ENCODE peak calls at places on chromosomes 1 and 21, in six cellular contexts. One of them, this sample, is unnamed.

GRCh38 chr1:218556016-218556415 is 210.9 kb downstream of the TGFB2 start:
- DNase-seq in left ventricle myocardium inferior: no peak
- DNase-seq in Panc1: no peak
- DNase-seq in body of pancreas: no peak
- DNase-seq in vagina: no peak
- DNase-seq in GM23338: no peak
- DNase-seq in this sample: no peak

GRCh38 chr1:215526147-215526845 is 40.8 kb upstream of the KCTD3 start:
- DNase-seq in left ventricle myocardium inferior: no peak
- DNase-seq in Panc1: peak; percentile 30
- DNase-seq in body of pancreas: no peak
- DNase-seq in vagina: no peak
- DNase-seq in GM23338: peak; percentile 72
- DNase-seq in this sample: no peak

GRCh38 chr1:10635385-10635896 is 160.7 kb downstream of the PEX14 start:
- DNase-seq in left ventricle myocardium inferior: no peak
- DNase-seq in Panc1: no peak
- DNase-seq in body of pancreas: no peak
- DNase-seq in vagina: no peak
- DNase-seq in GM23338: no peak
- DNase-seq in this sample: no peak

GRCh38 chr1:197213193-197213592 is 54.9 kb upstream of the CRB1 start:
- DNase-seq in left ventricle myocardium inferior: no peak
- DNase-seq in Panc1: no peak
- DNase-seq in body of pancreas: no peak
- DNase-seq in vagina: no peak
- DNase-seq in GM23338: no peak
- DNase-seq in this sample: no peak

GRCh38 chr1:238895911-238896310 is 490.5 kb upstream of the CHRM3 start:
- DNase-seq in left ventricle myocardium inferior: no peak
- DNase-seq in Panc1: no peak
- DNase-seq in body of pancreas: no peak
- DNase-seq in vagina: no peak
- DNase-seq in GM23338: no peak
- DNase-seq in this sample: no peak

GRCh38 chr1:10979483-10979920 is 33.0 kb upstream of the TARDBP start:
- DNase-seq in left ventricle myocardium inferior: peak; percentile 40
- DNase-seq in Panc1: no peak
- DNase-seq in body of pancreas: peak; percentile 64
- DNase-seq in vagina: no peak
- DNase-seq in GM23338: no peak
- DNase-seq in this sample: no peak

GRCh38 chr1:179310271-179310670 is 16.7 kb downstream of the SOAT1 start:
- DNase-seq in left ventricle myocardium inferior: no peak
- DNase-seq in Panc1: no peak
- DNase-seq in body of pancreas: no peak
- DNase-seq in vagina: no peak
- DNase-seq in GM23338: no peak
- DNase-seq in this sample: no peak

GRCh38 chr21:38346286-38346685 is 89.5 kb downstream of the KCNJ15 start:
- DNase-seq in left ventricle myocardium inferior: no peak
- DNase-seq in Panc1: no peak
- DNase-seq in body of pancreas: no peak
- DNase-seq in vagina: no peak
- DNase-seq in GM23338: no peak
- DNase-seq in this sample: no peak

GRCh38 chr1:17581389-17582123 is 42.1 kb downstream of the ARHGEF10L start:
- DNase-seq in left ventricle myocardium inferior: no peak
- DNase-seq in Panc1: no peak
- DNase-seq in body of pancreas: no peak
- DNase-seq in vagina: no peak
- DNase-seq in GM23338: no peak
- DNase-seq in this sample: no peak

GRCh38 chr1:46595127-46595526 is 8.9 kb downstream of the MKNK1 start:
- DNase-seq in left ventricle myocardium inferior: peak; percentile 77
- DNase-seq in Panc1: no peak
- DNase-seq in body of pancreas: peak; percentile 76
- DNase-seq in vagina: no peak
- DNase-seq in GM23338: no peak
- DNase-seq in this sample: peak; percentile 49

GRCh38 chr1:25624155-25624554 is 7.6 kb downstream of the MAN1C1 start:
- DNase-seq in left ventricle myocardium inferior: no peak
- DNase-seq in Panc1: no peak
- DNase-seq in body of pancreas: no peak
- DNase-seq in vagina: no peak
- DNase-seq in GM23338: no peak
- DNase-seq in this sample: no peak

GRCh38 chr1:171220551-171221175 is 27.6 kb upstream of the FMO1 start:
- DNase-seq in left ventricle myocardium inferior: no peak
- DNase-seq in Panc1: no peak
- DNase-seq in body of pancreas: no peak
- DNase-seq in vagina: no peak
- DNase-seq in GM23338: peak; percentile 89
- DNase-seq in this sample: no peak

GRCh38 chr1:27552911-27553420 is 51.0 kb downstream of the AHDC1 start:
- DNase-seq in left ventricle myocardium inferior: peak; percentile 16
- DNase-seq in Panc1: no peak
- DNase-seq in body of pancreas: no peak
- DNase-seq in vagina: no peak
- DNase-seq in GM23338: peak; percentile 64
- DNase-seq in this sample: peak; percentile 31

GRCh38 chr1:185861630-185862029 is 127.4 kb downstream of the HMCN1 start:
- DNase-seq in left ventricle myocardium inferior: no peak
- DNase-seq in Panc1: no peak
- DNase-seq in body of pancreas: no peak
- DNase-seq in vagina: no peak
- DNase-seq in GM23338: no peak
- DNase-seq in this sample: no peak

GRCh38 chr1:9903801-9904527 is 6.1 kb downstream of the CTNNBIP1 start:
- DNase-seq in left ventricle myocardium inferior: no peak
- DNase-seq in Panc1: no peak
- DNase-seq in body of pancreas: no peak
- DNase-seq in vagina: no peak
- DNase-seq in GM23338: no peak
- DNase-seq in this sample: no peak

GRCh38 chr1:24972257-24973242 is 42.5 kb upstream of the RUNX3 start:
- DNase-seq in left ventricle myocardium inferior: no peak
- DNase-seq in Panc1: no peak
- DNase-seq in body of pancreas: no peak
- DNase-seq in vagina: no peak
- DNase-seq in GM23338: no peak
- DNase-seq in this sample: no peak

GRCh38 chr1:6317101-6317760 is 56.3 kb upstream of the GPR153 start:
- DNase-seq in left ventricle myocardium inferior: no peak
- DNase-seq in Panc1: no peak
- DNase-seq in body of pancreas: no peak
- DNase-seq in vagina: no peak
- DNase-seq in GM23338: no peak
- DNase-seq in this sample: no peak

GRCh38 chr1:197081117-197081753 is 14.2 kb upstream of the F13B start:
- DNase-seq in left ventricle myocardium inferior: no peak
- DNase-seq in Panc1: no peak
- DNase-seq in body of pancreas: no peak
- DNase-seq in vagina: no peak
- DNase-seq in GM23338: peak; percentile 14
- DNase-seq in this sample: no peak

GRCh38 chr21:26801524-26801923 is 43.7 kb downstream of the ADAMTS1 start:
- DNase-seq in left ventricle myocardium inferior: no peak
- DNase-seq in Panc1: no peak
- DNase-seq in body of pancreas: no peak
- DNase-seq in vagina: no peak
- DNase-seq in GM23338: no peak
- DNase-seq in this sample: no peak

GRCh38 chr1:151311589-151312331 is 15.5 kb downstream of the PI4KB start:
- DNase-seq in left ventricle myocardium inferior: peak; percentile 50
- DNase-seq in Panc1: peak; percentile 98
- DNase-seq in body of pancreas: peak; percentile 82
- DNase-seq in vagina: no peak
- DNase-seq in GM23338: no peak
- DNase-seq in this sample: peak; percentile 95

GRCh38 chr1:228148971-228149340 is 774 bp upstream of the GJC2 start:
- DNase-seq in left ventricle myocardium inferior: no peak
- DNase-seq in Panc1: no peak
- DNase-seq in body of pancreas: no peak
- DNase-seq in vagina: no peak
- DNase-seq in GM23338: no peak
- DNase-seq in this sample: no peak

GRCh38 chr1:173406783-173407230 is 70.3 kb upstream of the PRDX6 start:
- DNase-seq in left ventricle myocardium inferior: no peak
- DNase-seq in Panc1: no peak
- DNase-seq in body of pancreas: no peak
- DNase-seq in vagina: no peak
- DNase-seq in GM23338: no peak
- DNase-seq in this sample: peak; percentile 30

GRCh38 chr1:45522324-45523104 is 830 bp upstream of the PRDX1 start:
- DNase-seq in left ventricle myocardium inferior: no peak
- DNase-seq in Panc1: no peak
- DNase-seq in body of pancreas: no peak
- DNase-seq in vagina: no peak
- DNase-seq in GM23338: peak; percentile 41
- DNase-seq in this sample: no peak

GRCh38 chr1:10380594-10381275 is 18.1 kb upstream of the PGD start:
- DNase-seq in left ventricle myocardium inferior: no peak
- DNase-seq in Panc1: no peak
- DNase-seq in body of pancreas: no peak
- DNase-seq in vagina: no peak
- DNase-seq in GM23338: no peak
- DNase-seq in this sample: no peak

GRCh38 chr1:172343246-172344099 is 77.0 kb upstream of the C1orf105 start:
- DNase-seq in left ventricle myocardium inferior: no peak
- DNase-seq in Panc1: no peak
- DNase-seq in body of pancreas: no peak
- DNase-seq in vagina: no peak
- DNase-seq in GM23338: no peak
- DNase-seq in this sample: no peak

GRCh38 chr1:54324031-54324654 is 82.1 kb downstream of the SSBP3 start:
- DNase-seq in left ventricle myocardium inferior: peak; percentile 43
- DNase-seq in Panc1: no peak
- DNase-seq in body of pancreas: no peak
- DNase-seq in vagina: no peak
- DNase-seq in GM23338: peak; percentile 42
- DNase-seq in this sample: peak; percentile 46

GRCh38 chr1:30419246-30419720 is 304.1 kb downstream of the MATN1 start:
- DNase-seq in left ventricle myocardium inferior: no peak
- DNase-seq in Panc1: no peak
- DNase-seq in body of pancreas: no peak
- DNase-seq in vagina: peak; percentile 87
- DNase-seq in GM23338: no peak
- DNase-seq in this sample: no peak

GRCh38 chr1:3442901-3443300 is 11.6 kb upstream of the ARHGEF16 start:
- DNase-seq in left ventricle myocardium inferior: no peak
- DNase-seq in Panc1: no peak
- DNase-seq in body of pancreas: no peak
- DNase-seq in vagina: no peak
- DNase-seq in GM23338: no peak
- DNase-seq in this sample: no peak

GRCh38 chr1:108877858-108878257 is 1.1 kb downstream of the GPSM2 start:
- DNase-seq in left ventricle myocardium inferior: no peak
- DNase-seq in Panc1: no peak
- DNase-seq in body of pancreas: no peak
- DNase-seq in vagina: no peak
- DNase-seq in GM23338: no peak
- DNase-seq in this sample: no peak

GRCh38 chr1:28259935-28260802 is 851 bp downstream of the SESN2 start:
- DNase-seq in left ventricle myocardium inferior: peak; percentile 79
- DNase-seq in Panc1: no peak
- DNase-seq in body of pancreas: peak; percentile 78
- DNase-seq in vagina: no peak
- DNase-seq in GM23338: peak; percentile 92
- DNase-seq in this sample: peak; percentile 74

GRCh38 chr1:245110406-245110805 is 44.4 kb upstream of the KIF26B start:
- DNase-seq in left ventricle myocardium inferior: no peak
- DNase-seq in Panc1: no peak
- DNase-seq in body of pancreas: no peak
- DNase-seq in vagina: no peak
- DNase-seq in GM23338: no peak
- DNase-seq in this sample: no peak
- H3K4me1 ChIP-seq in left ventricle myocardium inferior: no peaks in the 10 kb centered on the region
- H3K4me1 ChIP-seq in Panc1: no peaks in the 10 kb centered on the region
- H3K4me1 ChIP-seq in body of pancreas: peaks cover 6% of the 10 kb centered on the region
- H3K4me1 ChIP-seq in vagina: no peaks in the 10 kb centered on the region
- H3K4me1 ChIP-seq in GM23338: no peaks in the 10 kb centered on the region
- H3K4me1 ChIP-seq in this sample: no peaks in the 10 kb centered on the region

DNA sequence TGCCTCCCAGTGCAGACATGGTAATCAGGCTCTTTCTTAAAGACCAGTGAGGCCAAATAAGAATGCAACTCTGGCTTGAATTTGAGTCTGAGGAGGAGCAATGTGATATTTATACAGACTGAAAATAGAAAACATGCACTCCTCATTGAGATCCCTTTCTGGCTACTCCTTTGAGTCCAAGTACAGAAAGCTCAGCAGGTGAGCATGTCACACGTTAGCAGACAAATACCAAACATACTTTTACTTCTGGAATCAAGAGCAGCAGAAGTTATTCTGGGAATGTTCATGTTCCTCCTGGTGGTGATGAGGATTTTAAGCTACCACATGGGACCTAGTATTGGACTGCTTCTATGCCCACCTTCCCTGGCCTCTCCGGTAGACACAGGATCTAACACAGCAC is 48.3 kb downstream of the PGBD5 start:
- DNase-seq in left ventricle myocardium inferior: no peak
- DNase-seq in Panc1: no peak
- DNase-seq in body of pancreas: no peak
- DNase-seq in vagina: no peak
- DNase-seq in GM23338: no peak
- DNase-seq in this sample: no peak
- H3K27ac ChIP-seq in left ventricle myocardium inferior: no peak overlapping the region
- H3K27ac ChIP-seq in Panc1: no peak overlapping the region
- H3K27ac ChIP-seq in body of pancreas: peak overlapping the region; percentile 38
- H3K27ac ChIP-seq in vagina: no peak overlapping the region
- H3K27ac ChIP-seq in GM23338: no peak overlapping the region
- H3K27ac ChIP-seq in this sample: no peak overlapping the region

DNA sequence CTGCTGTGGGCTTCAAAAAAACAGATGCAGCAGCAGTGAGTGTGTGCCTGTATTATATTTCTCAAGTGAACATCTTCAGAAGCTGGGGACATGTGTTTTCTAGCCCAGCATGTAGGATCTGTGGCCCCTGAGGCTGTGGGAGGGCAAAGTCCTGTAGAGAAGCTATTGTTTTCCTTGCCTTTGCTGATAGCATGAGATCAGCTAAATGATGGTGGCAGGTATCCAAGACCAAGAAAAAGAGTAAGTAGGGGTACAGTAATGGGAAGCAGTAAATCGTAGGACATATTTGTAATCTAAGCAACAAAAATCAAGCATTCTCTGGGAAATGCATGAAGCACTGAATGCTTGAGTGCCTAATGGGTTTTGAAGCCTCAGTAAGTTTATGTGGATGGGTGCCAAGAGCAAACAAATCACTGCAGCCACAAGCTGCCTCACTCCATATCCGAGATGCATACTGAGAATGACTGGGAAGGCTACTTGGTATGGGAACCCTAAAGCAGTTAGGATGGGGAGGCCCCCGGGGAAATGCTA is 98.3 kb downstream of the CD58 start:
- DNase-seq in left ventricle myocardium inferior: no peak
- DNase-seq in Panc1: no peak
- DNase-seq in body of pancreas: no peak
- DNase-seq in vagina: no peak
- DNase-seq in GM23338: no peak
- DNase-seq in this sample: no peak
- H3K4me1 ChIP-seq in left ventricle myocardium inferior: peaks cover 25% of the 10 kb centered on the region
- H3K4me1 ChIP-seq in Panc1: no peaks in the 10 kb centered on the region
- H3K4me1 ChIP-seq in body of pancreas: peaks cover 52% of the 10 kb centered on the region
- H3K4me1 ChIP-seq in vagina: no peaks in the 10 kb centered on the region
- H3K4me1 ChIP-seq in GM23338: no peaks in the 10 kb centered on the region
- H3K4me1 ChIP-seq in this sample: no peaks in the 10 kb centered on the region

GRCh38 chr1:168235548-168235885 is 9.7 kb downstream of the SFT2D2 start:
- DNase-seq in left ventricle myocardium inferior: no peak
- DNase-seq in Panc1: no peak
- DNase-seq in body of pancreas: no peak
- DNase-seq in vagina: no peak
- DNase-seq in GM23338: no peak
- DNase-seq in this sample: no peak
- H3K27ac ChIP-seq in left ventricle myocardium inferior: no peak overlapping the region
- H3K27ac ChIP-seq in Panc1: no peak overlapping the region
- H3K27ac ChIP-seq in body of pancreas: peak overlapping the region; percentile 31
- H3K27ac ChIP-seq in vagina: no peak overlapping the region
- H3K27ac ChIP-seq in GM23338: no peak overlapping the region
- H3K27ac ChIP-seq in this sample: peak overlapping the region; percentile 73